ENCODE peak calls at places on chromosome 10, in seven cellular contexts. One of them, this sample, is unnamed.

GRCh38 chr10:87640043-87640442 is 19.6 kb upstream of the PAPSS2 start:
- DNase-seq in choroid plexus epithelial cell: no peak
- DNase-seq in hepatocyte: no peak
- DNase-seq in WTC11: no peak
- DNase-seq in GM23338: no peak
- DNase-seq in esophagus squamous epithelium: no peak
- DNase-seq in B cell: no peak
- DNase-seq in this sample: no peak

GRCh38 chr10:24054421-24054820 is 154.5 kb upstream of the KIAA1217 start:
- DNase-seq in choroid plexus epithelial cell: no peak
- DNase-seq in hepatocyte: no peak
- DNase-seq in WTC11: no peak
- DNase-seq in GM23338: no peak
- DNase-seq in esophagus squamous epithelium: no peak
- DNase-seq in B cell: no peak
- DNase-seq in this sample: no peak

GRCh38 chr10:119655566-119656001 is 4.4 kb downstream of the BAG3 start:
- DNase-seq in choroid plexus epithelial cell: peak; percentile 84
- DNase-seq in hepatocyte: peak; percentile 68
- DNase-seq in WTC11: no peak
- DNase-seq in GM23338: no peak
- DNase-seq in esophagus squamous epithelium: no peak
- DNase-seq in B cell: no peak
- DNase-seq in this sample: peak; percentile 30

GRCh38 chr10:119283818-119284217 is 76.4 kb downstream of the GRK5 start:
- DNase-seq in choroid plexus epithelial cell: no peak
- DNase-seq in hepatocyte: no peak
- DNase-seq in WTC11: no peak
- DNase-seq in GM23338: no peak
- DNase-seq in esophagus squamous epithelium: no peak
- DNase-seq in B cell: peak; percentile 75
- DNase-seq in this sample: no peak

GRCh38 chr10:15373199-15373598 is 2.1 kb upstream of the FAM171A1 start:
- DNase-seq in choroid plexus epithelial cell: no peak
- DNase-seq in hepatocyte: no peak
- DNase-seq in WTC11: no peak
- DNase-seq in GM23338: no peak
- DNase-seq in esophagus squamous epithelium: no peak
- DNase-seq in B cell: no peak
- DNase-seq in this sample: no peak

GRCh38 chr10:86678999-86679792 is 10.9 kb downstream of the LDB3 start:
- DNase-seq in choroid plexus epithelial cell: no peak
- DNase-seq in hepatocyte: no peak
- DNase-seq in WTC11: no peak
- DNase-seq in GM23338: no peak
- DNase-seq in esophagus squamous epithelium: no peak
- DNase-seq in B cell: no peak
- DNase-seq in this sample: no peak

GRCh38 chr10:72079356-72079755 is 9.0 kb downstream of the SPOCK2 start:
- DNase-seq in choroid plexus epithelial cell: no peak
- DNase-seq in hepatocyte: no peak
- DNase-seq in WTC11: no peak
- DNase-seq in GM23338: no peak
- DNase-seq in esophagus squamous epithelium: no peak
- DNase-seq in B cell: peak; percentile 84
- DNase-seq in this sample: peak; percentile 64

GRCh38 chr10:126803394-126803793 is 101.8 kb upstream of the DOCK1 start:
- DNase-seq in choroid plexus epithelial cell: no peak
- DNase-seq in hepatocyte: no peak
- DNase-seq in WTC11: no peak
- DNase-seq in GM23338: no peak
- DNase-seq in esophagus squamous epithelium: no peak
- DNase-seq in B cell: no peak
- DNase-seq in this sample: no peak

GRCh38 chr10:27611861-27612450 is 107.9 kb downstream of the RAB18 start:
- DNase-seq in choroid plexus epithelial cell: no peak
- DNase-seq in hepatocyte: no peak
- DNase-seq in WTC11: no peak
- DNase-seq in GM23338: no peak
- DNase-seq in esophagus squamous epithelium: no peak
- DNase-seq in B cell: no peak
- DNase-seq in this sample: no peak

GRCh38 chr10:118374404-118374803 is 32.3 kb upstream of the FAM204A start:
- DNase-seq in choroid plexus epithelial cell: peak; percentile 31
- DNase-seq in hepatocyte: no peak
- DNase-seq in WTC11: no peak
- DNase-seq in GM23338: no peak
- DNase-seq in esophagus squamous epithelium: no peak
- DNase-seq in B cell: no peak
- DNase-seq in this sample: no peak

GRCh38 chr10:58919927-58920654 is 256.4 kb upstream of the PHYHIPL start:
- DNase-seq in choroid plexus epithelial cell: peak; percentile 96
- DNase-seq in hepatocyte: no peak
- DNase-seq in WTC11: no peak
- DNase-seq in GM23338: peak; percentile 25
- DNase-seq in esophagus squamous epithelium: no peak
- DNase-seq in B cell: no peak
- DNase-seq in this sample: no peak

GRCh38 chr10:55370021-55370420 is 569.0 kb upstream of the PCDH15 start:
- DNase-seq in choroid plexus epithelial cell: peak; percentile 10
- DNase-seq in hepatocyte: peak; percentile 9
- DNase-seq in WTC11: no peak
- DNase-seq in GM23338: no peak
- DNase-seq in esophagus squamous epithelium: no peak
- DNase-seq in B cell: no peak
- DNase-seq in this sample: no peak

GRCh38 chr10:9545073-9545472 is 1472.6 kb upstream of the CELF2 start:
- DNase-seq in choroid plexus epithelial cell: no peak
- DNase-seq in hepatocyte: no peak
- DNase-seq in WTC11: no peak
- DNase-seq in GM23338: peak; percentile 73
- DNase-seq in esophagus squamous epithelium: no peak
- DNase-seq in B cell: no peak
- DNase-seq in this sample: no peak

DNA sequence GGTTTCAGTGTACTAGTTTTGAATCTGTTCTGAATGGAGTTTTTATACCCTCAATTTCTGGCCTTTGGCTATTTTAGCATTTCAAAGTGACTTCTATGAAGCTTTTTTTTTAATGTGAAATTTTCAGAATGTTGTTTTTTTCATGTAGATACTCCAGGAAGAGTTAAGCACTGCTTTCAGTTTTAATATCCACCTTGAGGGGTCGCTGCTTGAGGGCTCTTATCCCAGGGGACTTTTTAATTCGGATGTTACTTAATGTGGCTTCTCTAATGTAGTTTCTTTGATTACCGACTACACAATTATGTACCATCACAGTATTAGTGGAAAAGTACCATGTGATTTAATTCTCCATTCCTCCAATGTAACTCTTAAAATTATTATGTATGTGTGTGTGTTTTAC is 5.2 kb downstream of the IFIT5 start:
- DNase-seq in choroid plexus epithelial cell: peak; percentile 68
- DNase-seq in hepatocyte: peak; percentile 19
- DNase-seq in WTC11: no peak
- DNase-seq in GM23338: peak; percentile 59
- DNase-seq in esophagus squamous epithelium: no peak
- DNase-seq in B cell: peak; percentile 35
- DNase-seq in this sample: no peak
- TF ChIP-seq CTCF in choroid plexus epithelial cell: peak; percentile 77
- TF ChIP-seq CTCF in hepatocyte: peak; percentile 37
- TF ChIP-seq CTCF in WTC11: peak; percentile 26
- TF ChIP-seq CTCF in GM23338: peak; percentile 57
- TF ChIP-seq CTCF in esophagus squamous epithelium: peak; percentile 28
- TF ChIP-seq CTCF in B cell: peak; percentile 79
- TF ChIP-seq CTCF in this sample: peak; percentile 31

DNA sequence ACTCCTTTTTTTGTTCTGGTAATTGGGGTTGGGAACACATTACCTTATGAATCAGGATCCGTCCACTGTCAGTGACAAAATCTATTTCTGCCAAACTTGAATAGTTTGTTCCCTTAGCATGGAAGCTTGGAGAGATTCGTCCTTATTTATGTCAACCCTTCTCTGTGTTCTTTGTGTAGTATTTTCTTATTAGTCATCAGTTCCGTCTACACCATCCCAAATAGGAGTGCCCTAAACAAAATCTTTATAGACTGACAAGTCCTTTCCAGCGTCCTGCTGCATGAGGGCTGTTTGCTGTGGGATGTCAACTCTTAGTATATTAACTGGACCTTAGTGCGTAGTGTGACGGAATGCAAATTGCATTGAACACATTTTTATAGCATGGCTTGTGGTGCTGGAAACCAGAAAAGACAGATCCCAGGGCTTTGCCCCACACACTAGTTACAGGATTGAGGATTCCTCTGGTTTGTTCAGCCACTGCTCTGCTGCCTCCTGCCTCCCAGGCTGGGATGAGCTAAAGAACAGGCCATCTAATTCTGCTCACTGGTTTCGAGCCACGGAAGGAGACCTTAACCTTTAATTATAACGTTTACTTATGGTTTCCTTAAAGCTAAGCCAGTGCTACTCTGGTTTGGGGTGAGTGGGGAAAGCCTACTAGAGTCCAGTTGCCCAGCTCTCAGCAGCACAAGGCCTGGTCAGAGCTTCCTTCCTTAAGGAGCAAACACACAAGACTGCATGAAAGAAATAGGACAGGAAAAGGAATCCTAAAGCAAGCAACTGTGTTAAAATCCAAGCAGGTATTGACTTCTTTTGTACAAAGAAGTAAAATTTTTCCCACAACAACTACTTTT is 194.4 kb downstream of the CCSER2 start:
- DNase-seq in choroid plexus epithelial cell: peak; percentile 14
- DNase-seq in hepatocyte: no peak
- DNase-seq in WTC11: no peak
- DNase-seq in GM23338: peak; percentile 21
- DNase-seq in esophagus squamous epithelium: no peak
- DNase-seq in B cell: no peak
- DNase-seq in this sample: no peak
- TF ChIP-seq CTCF in choroid plexus epithelial cell: peak; percentile 44
- TF ChIP-seq CTCF in hepatocyte: no peak
- TF ChIP-seq CTCF in WTC11: no peak
- TF ChIP-seq CTCF in GM23338: peak; percentile 36
- TF ChIP-seq CTCF in esophagus squamous epithelium: no peak
- TF ChIP-seq CTCF in B cell: no peak
- TF ChIP-seq CTCF in this sample: no peak

GRCh38 chr10:132056663-132057062 is 9.1 kb upstream of the JAKMIP3 start:
- DNase-seq in choroid plexus epithelial cell: no peak
- DNase-seq in hepatocyte: no peak
- DNase-seq in WTC11: no peak
- DNase-seq in GM23338: no peak
- DNase-seq in esophagus squamous epithelium: no peak
- DNase-seq in B cell: no peak
- DNase-seq in this sample: no peak

GRCh38 chr10:132057191-132057681 is 8.5 kb upstream of the JAKMIP3 start:
- DNase-seq in choroid plexus epithelial cell: no peak
- DNase-seq in hepatocyte: no peak
- DNase-seq in WTC11: peak; percentile 7
- DNase-seq in GM23338: no peak
- DNase-seq in esophagus squamous epithelium: no peak
- DNase-seq in B cell: no peak
- DNase-seq in this sample: no peak

GRCh38 chr10:132059760-132060508 is 5.8 kb upstream of the JAKMIP3 start:
- DNase-seq in choroid plexus epithelial cell: no peak
- DNase-seq in hepatocyte: no peak
- DNase-seq in WTC11: no peak
- DNase-seq in GM23338: no peak
- DNase-seq in esophagus squamous epithelium: no peak
- DNase-seq in B cell: no peak
- DNase-seq in this sample: no peak

GRCh38 chr10:132058793-132059759 is 6.7 kb upstream of the JAKMIP3 start:
- DNase-seq in choroid plexus epithelial cell: no peak
- DNase-seq in hepatocyte: no peak
- DNase-seq in WTC11: no peak
- DNase-seq in GM23338: no peak
- DNase-seq in esophagus squamous epithelium: no peak
- DNase-seq in B cell: no peak
- DNase-seq in this sample: no peak

GRCh38 chr10:132058111-132058745 is 7.5 kb upstream of the JAKMIP3 start:
- DNase-seq in choroid plexus epithelial cell: no peak
- DNase-seq in hepatocyte: no peak
- DNase-seq in WTC11: no peak
- DNase-seq in GM23338: no peak
- DNase-seq in esophagus squamous epithelium: no peak
- DNase-seq in B cell: no peak
- DNase-seq in this sample: no peak
- TF ChIP-seq CTCF in choroid plexus epithelial cell: no peak
- TF ChIP-seq CTCF in hepatocyte: no peak
- TF ChIP-seq CTCF in WTC11: no peak
- TF ChIP-seq CTCF in GM23338: no peak
- TF ChIP-seq CTCF in esophagus squamous epithelium: no peak
- TF ChIP-seq CTCF in B cell: no peak
- TF ChIP-seq CTCF in this sample: no peak

DNA sequence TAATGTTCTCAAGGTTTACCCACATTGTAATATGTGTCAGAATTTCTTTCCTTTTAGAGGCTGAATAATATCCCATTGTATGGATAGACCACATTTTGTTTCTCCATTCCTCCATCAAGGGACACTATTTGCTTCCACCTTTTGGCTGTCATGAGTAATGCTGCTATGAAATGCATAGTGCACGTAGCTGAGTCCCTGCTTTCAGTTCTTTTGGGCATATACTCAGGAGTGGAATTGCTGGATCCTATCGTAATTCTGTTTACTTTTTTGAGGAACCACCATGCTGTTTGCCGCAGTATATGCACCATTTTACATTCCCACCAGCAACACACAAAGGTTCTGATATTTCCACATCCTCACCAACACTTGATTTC is 60.0 kb downstream of the PRF1 start:
- DNase-seq in choroid plexus epithelial cell: peak; percentile 33
- DNase-seq in hepatocyte: no peak
- DNase-seq in WTC11: no peak
- DNase-seq in GM23338: no peak
- DNase-seq in esophagus squamous epithelium: no peak
- DNase-seq in B cell: no peak
- DNase-seq in this sample: no peak
- TF ChIP-seq CTCF in choroid plexus epithelial cell: peak; percentile 42
- TF ChIP-seq CTCF in hepatocyte: peak; percentile 12
- TF ChIP-seq CTCF in WTC11: no peak
- TF ChIP-seq CTCF in GM23338: no peak
- TF ChIP-seq CTCF in esophagus squamous epithelium: no peak
- TF ChIP-seq CTCF in B cell: no peak
- TF ChIP-seq CTCF in this sample: no peak

This sample was measured in CD4-positive, alpha-beta T cell.